ENCODE peak calls at places on chromosome 21, in nine cellular contexts. L is cerebellar nuclear complex; N is HTR-8/SVneo; R is germinal center; O is activated CD4-positive, alpha-beta T cell treated with anti-CD3 and anti-CD28 coated beads for 36 hours; G is NCI-H460; M is NCI-H1436 treated with DMSO at 0.1 percent for 48 hours; T is dorsolateral prefrontal cortex; E is DMS79. H is an unnamed sample.

GRCh38 chr21:46117586-46118304 is 19.8 kb downstream of the COL6A2 start:
- DNase-seq in L (no peak), N (no peak), R (no peak), O (peak), G (no peak), M (no peak), T (no peak), E (no peak), H (no peak)

GRCh38 chr21:45421071-45421845 is 16.3 kb downstream of the COL18A1 start:
- DNase-seq in L (peak), N (no peak), R (no peak), O (no peak), G (no peak), M (no peak), T (peak), E (peak), H (no peak)

GRCh38 chr21:44846485-44847260 is 26.8 kb downstream of the PTTG1IP start:
- DNase-seq in L (no peak), N (no peak), R (peak), O (peak), G (no peak), M (no peak), T (no peak), E (peak), H (no peak)

GRCh38 chr21:14487490-14488432 is 58.4 kb downstream of the SAMSN1 start:
- DNase-seq in L (no peak), N (no peak), R (no peak), O (no peak), G (no peak), M (no peak), T (no peak), E (no peak), H (no peak)

GRCh38 chr21:32925098-32925497 is 100.6 kb upstream of the OLIG2 start:
- DNase-seq in L (no peak), N (no peak), R (no peak), O (no peak), G (no peak), M (no peak), T (no peak), E (no peak), H (no peak)

GRCh38 chr21:45051580-45052434 is 22.6 kb upstream of the ADARB1 start:
- DNase-seq in L (no peak), N (no peak), R (no peak), O (no peak), G (no peak), M (no peak), T (no peak), E (peak), H (no peak)

GRCh38 chr21:34613679-34614442 is 1.1 kb downstream of the RCAN1 start:
- DNase-seq in L (no peak), N (no peak), R (no peak), O (peak), G (no peak), M (no peak), T (no peak), E (no peak), H (no peak)

GRCh38 chr21:32001390-32001789 is 128.6 kb downstream of the HUNK start:
- DNase-seq in L (no peak), N (no peak), R (no peak), O (no peak), G (no peak), M (no peak), T (no peak), E (peak), H (no peak)

GRCh38 chr21:14273736-14274538 is 58.0 kb downstream of the RBM11 start:
- DNase-seq in L (no peak), N (no peak), R (no peak), O (peak), G (no peak), M (no peak), T (no peak), E (no peak), H (no peak)

GRCh38 chr21:42111811-42112210 is 40.7 kb downstream of the UMODL1 start:
- DNase-seq in L (no peak), N (no peak), R (no peak), O (no peak), G (no peak), M (no peak), T (no peak), E (no peak), H (no peak)

GRCh38 chr21:27674037-27674436 is 707.1 kb upstream of the ADAMTS5 start:
- DNase-seq in L (no peak), N (no peak), R (no peak), O (no peak), G (no peak), M (no peak), T (no peak), E (no peak), H (no peak)

GRCh38 chr21:37647781-37648180 is 268.5 kb downstream of the KCNJ6 start:
- DNase-seq in L (no peak), N (no peak), R (no peak), O (no peak), G (no peak), M (no peak), T (no peak), E (no peak), H (no peak)

GRCh38 chr21:25925936-25926335 is 191.2 kb downstream of the GABPA start:
- DNase-seq in L (no peak), N (no peak), R (no peak), O (no peak), G (no peak), M (no peak), T (no peak), E (no peak), H (no peak)

GRCh38 chr21:44752701-44753235 is 41.4 kb upstream of the TSPEAR start:
- DNase-seq in L (no peak), N (no peak), R (no peak), O (no peak), G (no peak), M (no peak), T (no peak), E (peak), H (no peak)

GRCh38 chr21:25881524-25882376 is 147.0 kb downstream of the GABPA start:
- DNase-seq in L (no peak), N (peak), R (peak), O (peak), G (peak), M (no peak), T (peak), E (no peak), H (peak)

GRCh38 chr21:42474043-42474831 is 21.8 kb downstream of the RSPH1 start:
- DNase-seq in L (no peak), N (peak), R (no peak), O (peak), G (no peak), M (no peak), T (no peak), E (no peak), H (no peak)

GRCh38 chr21:42363331-42363730 is 3.0 kb downstream of the TFF1 start:
- DNase-seq in L (no peak), N (no peak), R (no peak), O (no peak), G (no peak), M (no peak), T (no peak), E (no peak), H (no peak)

GRCh38 chr21:44399151-44399954 is 45.9 kb downstream of the TRPM2 start:
- DNase-seq in L (no peak), N (no peak), R (no peak), O (no peak), G (no peak), M (no peak), T (no peak), E (no peak), H (no peak)

GRCh38 chr21:45108808-45109800 is 34.7 kb downstream of the ADARB1 start:
- DNase-seq in L (no peak), N (no peak), R (no peak), O (peak), G (no peak), M (no peak), T (no peak), E (no peak), H (no peak)

GRCh38 chr21:42997053-42997452 is 22.7 kb downstream of the PKNOX1 start:
- DNase-seq in L (no peak), N (no peak), R (no peak), O (peak), G (peak), M (no peak), T (peak), E (no peak), H (no peak)

GRCh38 chr21:44552136-44552535 is 831 bp upstream of the KRTAP10-2 start:
- DNase-seq in L (no peak), N (no peak), R (no peak), O (no peak), G (no peak), M (no peak), T (no peak), E (no peak), H (no peak)

GRCh38 chr21:35063428-35064172 is 14.5 kb upstream of the RUNX1 start:
- DNase-seq in L (no peak), N (no peak), R (no peak), O (no peak), G (no peak), M (no peak), T (no peak), E (no peak), H (no peak)

GRCh38 chr21:43921602-43921978 is 56.6 kb downstream of the AGPAT3 start:
- DNase-seq in L (no peak), N (no peak), R (no peak), O (peak), G (no peak), M (no peak), T (no peak), E (no peak), H (peak)

GRCh38 chr21:27365394-27365793 is 398.5 kb upstream of the ADAMTS5 start:
- DNase-seq in L (no peak), N (no peak), R (no peak), O (no peak), G (no peak), M (no peak), T (no peak), E (no peak), H (no peak)

GRCh38 chr21:44897326-44898010 is 23.2 kb downstream of the ITGB2 start:
- DNase-seq in L (no peak), N (no peak), R (no peak), O (no peak), G (no peak), M (no peak), T (no peak), E (no peak), H (no peak)

GRCh38 chr21:25107708-25108107 is 499.6 kb downstream of the MRPL39 start:
- DNase-seq in L (no peak), N (peak), R (no peak), O (no peak), G (peak), M (no peak), T (no peak), E (no peak), H (no peak)

GRCh38 chr21:30839304-30839703 is 9.7 kb upstream of the KRTAP7-1 start:
- DNase-seq in L (no peak), N (peak), R (peak), O (peak), G (peak), M (no peak), T (no peak), E (no peak), H (no peak)

GRCh38 chr21:41923641-41924342 is 30.0 kb downstream of the C2CD2 start:
- DNase-seq in L (no peak), N (no peak), R (no peak), O (peak), G (no peak), M (no peak), T (no peak), E (no peak), H (no peak)

GRCh38 chr21:44907966-44908364 is 12.7 kb downstream of the ITGB2 start:
- DNase-seq in L (no peak), N (no peak), R (no peak), O (no peak), G (no peak), M (no peak), T (no peak), E (no peak), H (no peak)

GRCh38 chr21:37220433-37220980 is 46.6 kb downstream of the VPS26C start:
- DNase-seq in L (no peak), N (peak), R (no peak), O (peak), G (no peak), M (no peak), T (peak), E (no peak), H (peak)